ENCODE peak calls at places on chromosomes 4 and X, in ten cellular contexts. V is suprapubic skin, S is lung, X is fibroblast of lung, J is heart right ventricle, L is IMR-90, Z is sigmoid colon, H is stomach, G is aorta, T is spleen. F is an unnamed sample. For H3K9me3, the result is how much of the 10 kb centered on the place peaks cover.

GRCh38 chr4:119906277-119906676 is 160.4 kb downstream of the MAD2L1 start:
- DNase-seq in V (no peak), S (no peak), X (no peak), J (no peak), L (no peak), Z (no peak), H (no peak), G (no peak), T (no peak), F (no peak)

GRCh38 chr4:146763560-146763959 is 124.9 kb downstream of the POU4F2 start:
- DNase-seq in V (no peak), S (no peak), X (no peak), J (no peak), L (no peak), Z (no peak), H (no peak), G (no peak), T (no peak), F (no peak)

GRCh38 chrX:50691820-50692219 is 122.2 kb downstream of the SHROOM4 start:
- DNase-seq in V (no peak), S (no peak), X (peak), J (no peak), L (peak), Z (no peak), H (no peak), G (no peak), T (no peak), F (peak)

GRCh38 chr4:6410078-6410477 is 62.3 kb downstream of the PPP2R2C start:
- DNase-seq in V (no peak), S (no peak), X (no peak), J (no peak), L (no peak), Z (no peak), H (no peak), G (no peak), T (peak), F (no peak)

GRCh38 chr4:100367451-100367850 is 150.4 kb downstream of the EMCN start:
- DNase-seq in V (no peak), S (no peak), X (peak), J (no peak), L (peak), Z (no peak), H (no peak), G (no peak), T (no peak), F (no peak)

GRCh38 chr4:150960818-150961217 is 54.3 kb downstream of the LRBA start:
- DNase-seq in V (no peak), S (no peak), X (peak), J (no peak), L (no peak), Z (no peak), H (peak), G (no peak), T (no peak), F (no peak)

GRCh38 chr4:74540193-74540592 is 95.3 kb downstream of the AREG start:
- DNase-seq in V (no peak), S (no peak), X (peak), J (no peak), L (peak), Z (no peak), H (no peak), G (no peak), T (no peak), F (no peak)

GRCh38 chr4:105184316-105184988 is 37.8 kb downstream of the TET2 start:
- DNase-seq in V (no peak), S (no peak), X (no peak), J (no peak), L (peak), Z (no peak), H (no peak), G (no peak), T (no peak), F (no peak)

GRCh38 chrX:68671221-68671620 is 23.8 kb downstream of the STARD8 start:
- DNase-seq in V (no peak), S (no peak), X (no peak), J (no peak), L (no peak), Z (no peak), H (no peak), G (no peak), T (no peak), F (no peak)

GRCh38 chrX:130299279-130300009 is 30.7 kb upstream of the ZNF280C start:
- DNase-seq in V (no peak), S (no peak), X (no peak), J (no peak), L (no peak), Z (no peak), H (peak), G (no peak), T (no peak), F (no peak)

GRCh38 chrX:129523076-129524055 is at the start of gene SMARCA1:
- DNase-seq in V (peak), S (peak), X (peak), J (peak), L (peak), Z (peak), H (peak), G (peak), T (peak), F (peak)

GRCh38 chr4:24482871-24483270 is 101.5 kb downstream of the DHX15 start:
- DNase-seq in V (no peak), S (no peak), X (no peak), J (no peak), L (peak), Z (no peak), H (no peak), G (no peak), T (no peak), F (no peak)

GRCh38 chrX:150254909-150255308 is 108.2 kb upstream of the MAMLD1 start:
- DNase-seq in V (no peak), S (no peak), X (no peak), J (no peak), L (no peak), Z (no peak), H (no peak), G (no peak), T (no peak), F (no peak)

GRCh38 chr4:114015444-114015899 is 36.0 kb upstream of the ARSJ start:
- DNase-seq in V (no peak), S (no peak), X (peak), J (no peak), L (peak), Z (no peak), H (no peak), G (no peak), T (no peak), F (no peak)

GRCh38 chr4:176561368-176561767 is 231.4 kb downstream of the VEGFC start:
- DNase-seq in V (no peak), S (no peak), X (no peak), J (no peak), L (peak), Z (no peak), H (no peak), G (no peak), T (no peak), F (no peak)

GRCh38 chrX:77434949-77435348 is 12.2 kb upstream of the FGF16 start:
- DNase-seq in V (no peak), S (no peak), X (no peak), J (no peak), L (no peak), Z (no peak), H (no peak), G (no peak), T (no peak), F (no peak)

GRCh38 chr4:109041463-109041862 is 261.0 kb downstream of the COL25A1 start:
- DNase-seq in V (no peak), S (no peak), X (peak), J (no peak), L (peak), Z (no peak), H (no peak), G (no peak), T (no peak), F (no peak)

GRCh38 chrX:109856974-109857373 is 123.9 kb upstream of the ACSL4 start:
- DNase-seq in V (no peak), S (no peak), X (peak), J (no peak), L (peak), Z (no peak), H (no peak), G (no peak), T (no peak), F (no peak)

GRCh38 chrX:119759333-119759766 is 962 bp downstream of the SOWAHD start:
- DNase-seq in V (no peak), S (no peak), X (no peak), J (no peak), L (no peak), Z (no peak), H (no peak), G (no peak), T (peak), F (no peak)

GRCh38 chrX:129462707-129463106 is 60.6 kb downstream of the SMARCA1 start:
- DNase-seq in V (no peak), S (no peak), X (no peak), J (no peak), L (no peak), Z (no peak), H (no peak), G (no peak), T (no peak), F (no peak)

GRCh38 chr4:185488650-185489049 is 17.1 kb upstream of the CCDC110 start:
- DNase-seq in V (no peak), S (no peak), X (no peak), J (no peak), L (no peak), Z (no peak), H (no peak), G (no peak), T (no peak), F (no peak)

GRCh38 chr4:166091146-166091545 is 218.1 kb downstream of the TLL1 start:
- DNase-seq in V (no peak), S (no peak), X (no peak), J (no peak), L (no peak), Z (no peak), H (no peak), G (no peak), T (no peak), F (no peak)

GRCh38 chrX:43878902-43879526 is 3.2 kb downstream of the MAOB start:
- DNase-seq in V (no peak), S (no peak), X (peak), J (no peak), L (no peak), Z (no peak), H (no peak), G (no peak), T (no peak), F (no peak)

GRCh38 chrX:52425710-52426245 is 57.0 kb downstream of the XAGE2 start:
- DNase-seq in V (no peak), S (no peak), X (peak), J (no peak), L (peak), Z (no peak), H (no peak), G (no peak), T (no peak), F (peak)

GRCh38 chrX:17527135-17527701 is 152.2 kb downstream of the NHS start:
- DNase-seq in V (no peak), S (peak), X (peak), J (peak), L (peak), Z (no peak), H (peak), G (peak), T (no peak), F (no peak)

GRCh38 chr4:16608123-16608522 is 290.3 kb downstream of the LDB2 start:
- DNase-seq in V (no peak), S (no peak), X (no peak), J (no peak), L (peak), Z (no peak), H (no peak), G (no peak), T (no peak), F (no peak)

GRCh38 chr4:54439831-54440243 is 210.7 kb downstream of the PDGFRA start:
- DNase-seq in V (peak), S (peak), X (peak), J (no peak), L (peak), Z (peak), H (no peak), G (peak), T (no peak), F (no peak)

DNA sequence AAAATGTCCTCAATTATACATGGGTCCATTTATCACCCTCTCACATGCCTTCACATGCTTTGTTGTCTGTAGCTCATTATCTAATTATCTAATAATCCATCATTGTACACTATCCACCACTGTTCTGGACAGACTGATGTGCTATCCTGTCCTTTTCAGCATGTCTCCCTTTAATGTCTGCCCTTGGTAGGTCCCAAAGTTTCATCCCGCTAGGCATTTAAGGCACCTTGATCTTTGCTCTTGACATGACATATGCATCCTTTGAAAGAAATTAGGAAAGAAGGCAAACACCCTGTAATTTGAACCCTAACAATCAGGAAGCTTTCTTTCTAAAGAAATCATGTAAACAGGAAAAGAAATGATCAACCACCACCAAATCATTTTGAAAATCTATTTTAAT is 5.7 kb downstream of the CHST7 start:
- DNase-seq in V (no peak), S (no peak), X (no peak), J (no peak), L (no peak), Z (no peak), H (no peak), G (no peak), T (no peak), F (no peak)
- H3K9me3 ChIP-seq in V (under half), S (under half), X (under half), J (under half), L (under half), Z (under half), H (under half), G (under half), T (under half), F (under half)

GRCh38 chrX:65811558-65812228 is 144.2 kb downstream of the MSN start:
- DNase-seq in V (no peak), S (no peak), X (no peak), J (no peak), L (no peak), Z (no peak), H (no peak), G (no peak), T (no peak), F (no peak)

GRCh38 chrX:65813245-65813644 is 145.8 kb downstream of the MSN start:
- DNase-seq in V (no peak), S (no peak), X (no peak), J (no peak), L (no peak), Z (no peak), H (no peak), G (no peak), T (no peak), F (no peak)
- H3K9me3 ChIP-seq in V (under half), S (under half), X (under half), J (under half), L (under half), Z (under half), H (under half), G (under half), T (under half), F (under half)

GRCh38 chrX:30653415-30654131 is at the start of gene GK:
- DNase-seq in V (peak), S (no peak), X (peak), J (peak), L (peak), Z (peak), H (no peak), G (peak), T (peak), F (no peak)

GRCh38 chrX:30657542-30658238 is 4.5 kb downstream of the GK start:
- DNase-seq in V (no peak), S (no peak), X (peak), J (no peak), L (peak), Z (no peak), H (no peak), G (no peak), T (no peak), F (no peak)

GRCh38 chrX:30652527-30653414 is 452 bp upstream of the GK start:
- DNase-seq in V (peak), S (peak), X (peak), J (peak), L (peak), Z (peak), H (peak), G (peak), T (peak), F (peak)

GRCh38 chrX:30659421-30659820 is 6.2 kb downstream of the GK start:
- DNase-seq in V (no peak), S (no peak), X (peak), J (no peak), L (peak), Z (no peak), H (no peak), G (no peak), T (no peak), F (no peak)

GRCh38 chrX:30654989-30655607 is 1.9 kb downstream of the GK start:
- DNase-seq in V (no peak), S (no peak), X (peak), J (no peak), L (peak), Z (no peak), H (no peak), G (no peak), T (no peak), F (no peak)
- H3K9me3 ChIP-seq in V (under half), S (under half), X (under half), J (under half), L (under half), Z (under half), H (under half), G (under half), T (under half), F (under half)

DNA sequence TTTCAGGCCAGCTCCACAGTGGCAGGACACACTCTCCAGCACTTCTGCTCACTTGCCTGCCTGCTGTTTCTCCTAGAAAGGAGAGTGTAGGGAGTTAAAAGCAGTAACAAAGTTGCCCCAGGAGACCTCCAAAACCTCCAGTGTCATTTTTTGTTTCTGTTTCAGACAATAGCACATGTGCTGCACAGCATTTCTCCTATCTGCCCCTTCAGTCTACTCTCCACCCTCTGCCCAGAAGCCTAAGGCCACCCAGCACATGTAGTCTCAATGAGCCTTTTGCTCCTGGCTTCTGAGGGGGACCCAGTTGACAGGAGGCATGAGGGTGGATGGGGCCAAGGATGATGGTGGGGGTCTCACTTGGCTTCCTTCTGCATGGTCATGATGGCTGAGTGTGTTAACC is 329.6 kb upstream of the CLNK start:
- DNase-seq in V (no peak), S (no peak), X (no peak), J (no peak), L (no peak), Z (no peak), H (no peak), G (no peak), T (no peak), F (no peak)
- H3K9me3 ChIP-seq in V (under half), S (under half), X (under half), J (under half), L (under half), Z (under half), H (under half), G (under half), T (under half), F (under half)

DNA sequence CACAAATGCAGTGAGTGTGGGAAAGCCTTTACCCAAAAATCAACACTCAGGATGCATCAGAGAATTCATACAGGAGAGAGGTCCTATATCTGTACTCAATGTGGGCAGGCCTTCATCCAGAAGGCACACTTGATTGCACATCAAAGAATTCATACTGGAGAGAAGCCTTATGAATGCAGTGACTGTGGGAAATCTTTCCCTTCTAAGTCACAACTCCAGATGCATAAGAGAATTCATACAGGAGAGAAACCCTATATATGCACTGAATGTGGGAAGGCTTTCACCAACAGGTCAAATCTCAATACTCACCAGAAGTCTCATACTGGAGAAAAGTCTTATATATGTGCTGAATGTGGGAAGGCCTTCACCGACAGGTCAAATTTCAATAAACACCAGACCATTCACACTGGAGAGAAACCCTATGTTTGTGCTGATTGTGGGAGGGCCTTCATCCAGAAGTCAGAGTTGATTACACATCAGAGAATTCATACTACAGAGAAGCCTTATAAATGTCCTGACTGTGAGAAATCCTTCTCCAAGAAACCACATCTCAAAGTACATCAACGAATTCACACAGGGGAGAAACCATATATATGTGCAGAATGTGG is 79.3 kb downstream of the ZNF81 start:
- DNase-seq in V (no peak), S (no peak), X (no peak), J (no peak), L (no peak), Z (no peak), H (no peak), G (no peak), T (no peak), F (no peak)
- H3K9me3 ChIP-seq in V (under half), S (under half), X (under half), J (under half), L (under half), Z (under half), H (under half), G (under half), T (half or more), F (under half)

GRCh38 chrX:135287266-135287823 is 21.9 kb upstream of the ETDC start:
- DNase-seq in V (no peak), S (no peak), X (peak), J (no peak), L (no peak), Z (no peak), H (no peak), G (no peak), T (no peak), F (no peak)
- H3K9me3 ChIP-seq in V (under half), S (under half), X (under half), J (half or more), L (under half), Z (under half), H (under half), G (under half), T (half or more), F (under half)

GRCh38 chrX:131818297-131818936 is 204.7 kb upstream of the STK26 start:
- DNase-seq in V (no peak), S (no peak), X (no peak), J (no peak), L (no peak), Z (no peak), H (no peak), G (no peak), T (no peak), F (no peak)
- H3K9me3 ChIP-seq in V (under half), S (under half), X (under half), J (under half), L (under half), Z (under half), H (under half), G (under half), T (under half), F (under half)